ENCODE peak calls at places on chromosomes 11 and 22, in seven cellular contexts. One of them, this sample, is unnamed.

GRCh38 chr11:99522467-99523173 is 501.9 kb downstream of the CNTN5 start:
- DNase-seq in GM13976: no peak
- DNase-seq in iPS-NIHi11: no peak
- DNase-seq in fibroblast of pulmonary artery: peak
- DNase-seq in A549: no peak
- DNase-seq in KG1: no peak
- DNase-seq in right atrium auricular region: no peak
- DNase-seq in this sample: no peak

GRCh38 chr11:69636512-69636866 is 4.5 kb upstream of the CCND1 start:
- DNase-seq in right atrium auricular region: peak
- DNase-seq in fibroblast of pulmonary artery: peak
- DNase-seq in GM13976: no peak
- DNase-seq in A549: peak
- DNase-seq in iPS-NIHi11: peak
- DNase-seq in KG1: no peak
- DNase-seq in this sample: peak

GRCh38 chr11:46247664-46248063 is 29.8 kb upstream of the CREB3L1 start:
- DNase-seq in A549: peak
- DNase-seq in KG1: no peak
- DNase-seq in GM13976: peak
- DNase-seq in right atrium auricular region: no peak
- DNase-seq in fibroblast of pulmonary artery: peak
- DNase-seq in iPS-NIHi11: peak
- DNase-seq in this sample: peak

GRCh38 chr11:36048496-36049247 is 104.8 kb downstream of the LDLRAD3 start:
- DNase-seq in GM13976: no peak
- DNase-seq in A549: no peak
- DNase-seq in right atrium auricular region: no peak
- DNase-seq in fibroblast of pulmonary artery: no peak
- DNase-seq in iPS-NIHi11: no peak
- DNase-seq in KG1: no peak
- DNase-seq in this sample: no peak

GRCh38 chr11:13384837-13385417 is 78.1 kb downstream of the BTBD10 start:
- DNase-seq in right atrium auricular region: no peak
- DNase-seq in KG1: no peak
- DNase-seq in GM13976: peak
- DNase-seq in iPS-NIHi11: peak
- DNase-seq in A549: peak
- DNase-seq in fibroblast of pulmonary artery: peak
- DNase-seq in this sample: no peak

GRCh38 chr11:131663403-131664200 is 293.2 kb downstream of the NTM start:
- DNase-seq in iPS-NIHi11: no peak
- DNase-seq in fibroblast of pulmonary artery: no peak
- DNase-seq in right atrium auricular region: no peak
- DNase-seq in GM13976: no peak
- DNase-seq in KG1: no peak
- DNase-seq in A549: no peak
- DNase-seq in this sample: no peak

GRCh38 chr11:126989942-126990715 is 10.4 kb downstream of the KIRREL3 start:
- DNase-seq in GM13976: peak
- DNase-seq in A549: peak
- DNase-seq in fibroblast of pulmonary artery: peak
- DNase-seq in iPS-NIHi11: peak
- DNase-seq in KG1: peak
- DNase-seq in right atrium auricular region: peak
- DNase-seq in this sample: peak

GRCh38 chr11:17798253-17798652 is 63.7 kb downstream of the KCNC1 start:
- DNase-seq in KG1: no peak
- DNase-seq in A549: no peak
- DNase-seq in iPS-NIHi11: no peak
- DNase-seq in right atrium auricular region: no peak
- DNase-seq in fibroblast of pulmonary artery: no peak
- DNase-seq in GM13976: no peak
- DNase-seq in this sample: no peak

GRCh38 chr22:49827307-49827852 is 293 bp downstream of the BRD1 start:
- DNase-seq in A549: no peak
- DNase-seq in iPS-NIHi11: no peak
- DNase-seq in KG1: no peak
- DNase-seq in fibroblast of pulmonary artery: no peak
- DNase-seq in right atrium auricular region: no peak
- DNase-seq in GM13976: peak
- DNase-seq in this sample: no peak

GRCh38 chr11:33734441-33735165 is 1.6 kb downstream of the CD59 start:
- DNase-seq in right atrium auricular region: no peak
- DNase-seq in KG1: no peak
- DNase-seq in iPS-NIHi11: no peak
- DNase-seq in A549: no peak
- DNase-seq in fibroblast of pulmonary artery: peak
- DNase-seq in GM13976: no peak
- DNase-seq in this sample: peak

GRCh38 chr22:46068176-46068907 is 82.0 kb upstream of the PPARA start:
- DNase-seq in fibroblast of pulmonary artery: no peak
- DNase-seq in A549: no peak
- DNase-seq in KG1: no peak
- DNase-seq in iPS-NIHi11: no peak
- DNase-seq in right atrium auricular region: no peak
- DNase-seq in GM13976: no peak
- DNase-seq in this sample: no peak

GRCh38 chr11:118275184-118275583 is 11.1 kb upstream of the MPZL2 start:
- DNase-seq in KG1: no peak
- DNase-seq in GM13976: no peak
- DNase-seq in A549: no peak
- DNase-seq in iPS-NIHi11: no peak
- DNase-seq in right atrium auricular region: no peak
- DNase-seq in fibroblast of pulmonary artery: peak
- DNase-seq in this sample: no peak

GRCh38 chr11:20661445-20661844 is 7.9 kb upstream of the NELL1 start:
- DNase-seq in GM13976: no peak
- DNase-seq in right atrium auricular region: no peak
- DNase-seq in KG1: no peak
- DNase-seq in A549: no peak
- DNase-seq in fibroblast of pulmonary artery: no peak
- DNase-seq in iPS-NIHi11: no peak
- DNase-seq in this sample: no peak

GRCh38 chr11:19935507-19935906 is 222.9 kb downstream of the NAV2 start:
- DNase-seq in iPS-NIHi11: peak
- DNase-seq in GM13976: no peak
- DNase-seq in right atrium auricular region: no peak
- DNase-seq in KG1: no peak
- DNase-seq in fibroblast of pulmonary artery: peak
- DNase-seq in A549: peak
- DNase-seq in this sample: no peak

GRCh38 chr11:72624496-72625201 is 49.6 kb downstream of the PDE2A start:
- DNase-seq in KG1: no peak
- DNase-seq in GM13976: no peak
- DNase-seq in fibroblast of pulmonary artery: no peak
- DNase-seq in right atrium auricular region: peak
- DNase-seq in iPS-NIHi11: no peak
- DNase-seq in A549: no peak
- DNase-seq in this sample: no peak

GRCh38 chr11:18536195-18536594 is 9.5 kb upstream of the TSG101 start:
- DNase-seq in fibroblast of pulmonary artery: no peak
- DNase-seq in KG1: no peak
- DNase-seq in right atrium auricular region: no peak
- DNase-seq in iPS-NIHi11: no peak
- DNase-seq in A549: no peak
- DNase-seq in GM13976: no peak
- DNase-seq in this sample: no peak

GRCh38 chr11:111162306-111162705 is 83.2 kb upstream of the POU2AF2 start:
- DNase-seq in KG1: no peak
- DNase-seq in A549: no peak
- DNase-seq in GM13976: no peak
- DNase-seq in right atrium auricular region: no peak
- DNase-seq in iPS-NIHi11: no peak
- DNase-seq in fibroblast of pulmonary artery: peak
- DNase-seq in this sample: no peak

GRCh38 chr11:30143098-30143705 is 87.6 kb upstream of the FSHB start:
- DNase-seq in A549: peak
- DNase-seq in KG1: peak
- DNase-seq in iPS-NIHi11: peak
- DNase-seq in right atrium auricular region: no peak
- DNase-seq in fibroblast of pulmonary artery: peak
- DNase-seq in GM13976: peak
- DNase-seq in this sample: no peak

GRCh38 chr22:39487826-39488520 is 14.1 kb upstream of the MIEF1 start:
- DNase-seq in A549: no peak
- DNase-seq in iPS-NIHi11: no peak
- DNase-seq in KG1: no peak
- DNase-seq in fibroblast of pulmonary artery: no peak
- DNase-seq in GM13976: no peak
- DNase-seq in right atrium auricular region: no peak
- DNase-seq in this sample: no peak

GRCh38 chr11:5366856-5367255 is 15.5 kb downstream of the OR51B6 start:
- DNase-seq in iPS-NIHi11: no peak
- DNase-seq in fibroblast of pulmonary artery: peak
- DNase-seq in right atrium auricular region: no peak
- DNase-seq in GM13976: no peak
- DNase-seq in KG1: no peak
- DNase-seq in A549: no peak
- DNase-seq in this sample: no peak

GRCh38 chr11:129814244-129814992 is 1.2 kb upstream of the TMEM45B start:
- DNase-seq in iPS-NIHi11: no peak
- DNase-seq in A549: peak
- DNase-seq in right atrium auricular region: no peak
- DNase-seq in GM13976: no peak
- DNase-seq in KG1: no peak
- DNase-seq in fibroblast of pulmonary artery: no peak
- DNase-seq in this sample: no peak

GRCh38 chr22:34111210-34111824 is 191.0 kb upstream of the LARGE1 start:
- DNase-seq in right atrium auricular region: peak
- DNase-seq in A549: peak
- DNase-seq in KG1: no peak
- DNase-seq in fibroblast of pulmonary artery: peak
- DNase-seq in GM13976: peak
- DNase-seq in iPS-NIHi11: peak
- DNase-seq in this sample: no peak